ENCODE peak calls at places on chromosomes 13 and 19, in ten cellular contexts. P is cardiac muscle cell; F is CD8-positive, alpha-beta T cell; K is GM23338; L is keratinocyte; O is stomach; D is fibroblast of lung; V is K562; G is HCT116; E is thoracic aorta. N is an unnamed sample.

GRCh38 chr13:66036024-66036614 is 1194.0 kb downstream of the PCDH9 start:
- DNase-seq in E (no peak), P (peak; percentile 38), V (no peak), K (peak; percentile 3), F (no peak), G (no peak), L (no peak), O (no peak), D (no peak), N (no peak)

GRCh38 chr13:99008577-99008976 is 30.7 kb upstream of the DOCK9 start:
- DNase-seq in O (no peak), P (no peak), D (no peak), L (no peak), G (no peak), E (no peak), V (no peak), F (no peak), K (no peak), N (no peak)

GRCh38 chr19:39497850-39498261 is 891 bp upstream of the DLL3 start:
- DNase-seq in E (no peak), F (peak; percentile 52), G (no peak), D (peak; percentile 43), V (peak; percentile 73), P (peak; percentile 49), K (peak; percentile 89), O (no peak), L (no peak), N (peak; percentile 39)

GRCh38 chr13:98978280-98978679 is 416 bp upstream of the DOCK9 start:
- DNase-seq in L (peak; percentile 62), P (peak; percentile 39), V (no peak), D (peak; percentile 72), K (no peak), O (no peak), F (no peak), E (no peak), G (peak; percentile 15), N (no peak)

GRCh38 chr19:6048348-6048747 is 62.0 kb downstream of the RFX2 start:
- DNase-seq in K (no peak), V (no peak), L (no peak), G (no peak), P (no peak), O (no peak), E (no peak), F (peak; percentile 45), D (no peak), N (peak; percentile 13)

GRCh38 chr13:79229761-79230160 is 176.3 kb downstream of the RBM26 start:
- DNase-seq in L (no peak), E (no peak), O (no peak), G (no peak), D (no peak), P (no peak), V (no peak), K (no peak), F (no peak), N (no peak)

GRCh38 chr13:112726018-112726767 is 36.4 kb downstream of the ATP11A start:
- DNase-seq in P (no peak), K (no peak), D (no peak), O (no peak), L (no peak), F (no peak), G (no peak), V (no peak), E (no peak), N (no peak)

GRCh38 chr13:107447591-107447990 is 767.7 kb downstream of the LIG4 start:
- DNase-seq in D (no peak), F (no peak), O (no peak), K (no peak), G (no peak), V (no peak), P (no peak), E (no peak), L (no peak), N (no peak)

GRCh38 chr19:54160182-54160811 is 776 bp upstream of the LENG1 start:
- DNase-seq in D (no peak), L (no peak), V (peak; percentile 57), F (no peak), K (peak; percentile 55), E (no peak), G (no peak), P (peak; percentile 30), O (no peak), N (no peak)

GRCh38 chr19:54159352-54160181 is at the start of gene LENG1:
- DNase-seq in P (peak; percentile 100), F (peak; percentile 97), L (peak; percentile 100), V (peak; percentile 95), K (peak; percentile 100), O (peak; percentile 100), D (peak; percentile 100), E (peak; percentile 100), G (peak; percentile 100), N (peak; percentile 100)

GRCh38 chr19:54162884-54163283 is 3.4 kb upstream of the LENG1 start:
- DNase-seq in K (no peak), D (no peak), O (no peak), F (no peak), P (no peak), E (no peak), G (no peak), V (no peak), L (no peak), N (no peak)

GRCh38 chr19:54162241-54162805 is 2.8 kb upstream of the LENG1 start:
- DNase-seq in L (no peak), F (peak; percentile 79), O (peak; percentile 95), E (peak; percentile 40), V (peak; percentile 89), P (peak; percentile 73), D (peak; percentile 71), G (peak; percentile 65), K (peak; percentile 90), N (peak; percentile 88)

DNA sequence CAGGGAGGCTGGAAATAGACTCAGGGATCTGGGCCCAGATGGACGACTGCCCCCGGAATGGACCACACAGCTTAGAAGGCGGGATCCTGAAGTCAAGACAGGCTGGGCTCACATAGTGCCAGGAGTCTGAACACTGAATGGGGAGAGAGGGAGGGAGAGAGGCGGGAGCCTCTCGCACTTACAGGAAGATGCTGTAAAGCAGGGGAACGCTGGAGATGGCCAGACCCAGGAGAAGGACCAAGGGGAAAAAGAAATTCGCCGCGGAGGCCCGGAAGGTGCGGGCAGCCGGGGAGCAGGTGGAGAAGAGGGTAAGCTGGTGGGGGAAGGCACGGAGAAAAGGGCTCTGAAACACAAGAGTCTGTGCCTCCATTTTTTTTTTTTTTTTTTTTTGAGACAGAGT is 1.4 kb upstream of the LENG1 start:
- DNase-seq in G (no peak), K (peak; percentile 16), V (no peak), E (no peak), D (no peak), F (no peak), L (no peak), O (no peak), P (no peak), N (no peak)
- H3K4me1 ChIP-seq in G (peaks cover 50% of the 10 kb centered on the region), K (peaks cover 8% of the 10 kb centered on the region), V (peaks cover 53% of the 10 kb centered on the region), E (peaks cover 29% of the 10 kb centered on the region), D (peaks cover 13% of the 10 kb centered on the region), F (peaks cover 56% of the 10 kb centered on the region), L (peaks cover 24% of the 10 kb centered on the region), O (peaks cover 60% of the 10 kb centered on the region), P (peaks cover 10% of the 10 kb centered on the region), N (peaks cover 20% of the 10 kb centered on the region)

GRCh38 chr19:35904312-35905068 is 2.2 kb downstream of the HCST start:
- DNase-seq in E (no peak), L (no peak), K (no peak), P (no peak), F (no peak), V (no peak), G (no peak), O (no peak), D (no peak), N (no peak)

GRCh38 chr19:35905178-35905727 is 2.8 kb downstream of the TYROBP start:
- DNase-seq in D (no peak), F (no peak), L (no peak), V (no peak), E (no peak), G (no peak), K (no peak), P (no peak), O (no peak), N (no peak)

GRCh38 chr19:35902870-35903475 is 644 bp downstream of the HCST start:
- DNase-seq in K (no peak), V (no peak), G (no peak), O (no peak), F (no peak), E (no peak), L (no peak), P (no peak), D (no peak), N (no peak)

GRCh38 chr19:35901854-35902661 is at the start of gene HCST:
- DNase-seq in V (no peak), F (peak; percentile 75), L (no peak), D (no peak), K (no peak), G (no peak), O (no peak), P (peak; percentile 12), E (no peak), N (no peak)

GRCh38 chr19:35903550-35904179 is 1.3 kb downstream of the HCST start:
- DNase-seq in G (no peak), K (peak; percentile 95), D (peak; percentile 51), F (peak; percentile 94), O (peak; percentile 77), V (peak; percentile 88), P (peak; percentile 73), L (no peak), E (no peak), N (peak; percentile 75)
- H3K4me1 ChIP-seq in G (peaks cover 53% of the 10 kb centered on the region), K (peaks cover 26% of the 10 kb centered on the region), D (peaks cover 13% of the 10 kb centered on the region), F (peaks cover 31% of the 10 kb centered on the region), O (peaks cover 40% of the 10 kb centered on the region), V (peaks cover 50% of the 10 kb centered on the region), P (peaks cover 12% of the 10 kb centered on the region), L (peaks cover 28% of the 10 kb centered on the region), E (peaks cover 16% of the 10 kb centered on the region), N (no peaks in the 10 kb centered on the region)

DNA sequence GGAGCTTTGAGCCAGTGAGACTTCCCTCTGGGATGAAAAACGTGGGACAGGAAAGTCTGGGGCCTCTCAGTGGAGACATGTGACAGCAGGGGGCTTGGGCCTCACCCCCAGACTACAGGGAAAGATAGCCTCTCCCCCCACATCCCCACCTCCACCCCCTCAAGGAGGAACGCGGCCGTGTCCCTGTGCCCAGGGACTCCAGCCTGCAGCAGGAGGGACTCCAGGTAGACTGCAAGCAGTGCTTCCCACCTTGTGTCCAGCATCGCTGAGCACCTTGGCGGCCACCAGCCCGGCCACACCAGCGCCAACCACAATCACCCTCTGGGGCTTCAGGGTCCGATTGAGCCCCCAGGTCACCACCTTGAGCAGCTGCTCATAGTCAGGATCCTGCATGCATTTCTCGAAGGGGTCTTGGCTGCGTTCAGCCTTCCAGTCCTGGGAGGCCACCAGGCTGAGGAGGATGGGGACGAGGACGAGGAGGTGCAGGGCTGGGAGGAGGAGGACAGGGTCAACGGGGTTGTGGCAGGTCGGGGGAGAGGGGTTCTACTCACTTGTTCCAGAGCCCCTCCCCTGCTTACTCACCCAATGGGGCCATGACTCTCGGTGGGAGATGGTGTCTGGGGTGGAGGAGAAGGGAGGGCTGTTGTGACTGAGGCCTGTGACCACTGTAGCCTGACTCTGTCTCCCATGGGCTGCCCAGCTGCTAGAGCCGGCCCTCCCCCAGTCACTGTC is 955 bp downstream of the IL4I1 start:
- DNase-seq in L (no peak), D (no peak), F (no peak), E (no peak), O (no peak), K (no peak), V (no peak), P (no peak), G (no peak), N (no peak)
- H3K4me1 ChIP-seq in L (peaks cover 4% of the 10 kb centered on the region), D (peaks cover 4% of the 10 kb centered on the region), F (peaks cover 19% of the 10 kb centered on the region), E (no peaks in the 10 kb centered on the region), O (peaks cover 18% of the 10 kb centered on the region), K (peaks cover 9% of the 10 kb centered on the region), V (peaks cover 38% of the 10 kb centered on the region), P (no peaks in the 10 kb centered on the region), G (peaks cover 9% of the 10 kb centered on the region), N (no peaks in the 10 kb centered on the region)

DNA sequence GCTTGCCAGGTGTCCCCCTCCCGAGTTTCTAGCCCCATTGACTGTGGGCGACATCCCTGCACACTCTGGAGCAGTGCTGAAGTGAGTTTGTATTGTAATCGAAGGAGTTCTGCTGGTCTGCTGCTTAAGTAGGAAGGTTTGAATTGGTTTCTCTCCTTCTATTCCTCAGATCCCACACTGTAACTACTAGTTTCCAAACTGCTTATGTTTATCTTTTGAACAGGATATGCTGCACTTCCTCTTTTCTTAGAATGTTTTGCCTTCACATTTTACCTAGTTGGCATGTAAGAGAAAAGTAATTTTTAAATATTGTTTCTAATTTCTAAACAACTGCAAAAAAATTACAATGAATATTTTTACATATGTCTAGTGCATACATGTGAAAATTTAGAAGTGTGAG is 511.8 kb downstream of the KLF12 start:
- DNase-seq in E (no peak), F (no peak), G (no peak), D (no peak), K (no peak), L (no peak), V (no peak), P (peak; percentile 7), O (no peak), N (no peak)
- H3K4me1 ChIP-seq in E (peaks cover 8% of the 10 kb centered on the region), F (peaks cover 27% of the 10 kb centered on the region), G (no peaks in the 10 kb centered on the region), D (no peaks in the 10 kb centered on the region), K (no peaks in the 10 kb centered on the region), L (no peaks in the 10 kb centered on the region), V (no peaks in the 10 kb centered on the region), P (no peaks in the 10 kb centered on the region), O (peaks cover 16% of the 10 kb centered on the region), N (no peaks in the 10 kb centered on the region)